ENCODE peak calls at places on chromosomes 6 and 20, in nine cellular contexts. H, Z, G, W, L, E, R, M and V are unnamed samples. For H3K4me1, the result is how much of the 10 kb centered on the place peaks cover.

GRCh38 chr6:44100088-44100550 is 27.1 kb downstream of the MRPL14 start:
- DNase-seq in E (peak), L (no peak), R (no peak), G (no peak), Z (no peak), H (peak), W (no peak), M (no peak), V (peak)

GRCh38 chr20:57249073-57249472 is 17.4 kb downstream of the BMP7 start:
- DNase-seq in L (no peak), E (no peak), W (no peak), Z (no peak), R (no peak), H (no peak), G (no peak), M (no peak), V (no peak)

GRCh38 chr6:26455357-26455970 is 2.3 kb upstream of the BTN2A1 start:
- DNase-seq in M (no peak), W (no peak), L (no peak), H (no peak), G (no peak), R (no peak), E (no peak), Z (no peak), V (no peak)

GRCh38 chr6:117992856-117993255 is 85.8 kb downstream of the SLC35F1 start:
- DNase-seq in H (no peak), E (no peak), R (no peak), W (no peak), M (no peak), Z (no peak), G (no peak), L (no peak), V (no peak)

GRCh38 chr6:168027521-168027920 is 30.1 kb downstream of the KIF25 start:
- DNase-seq in W (no peak), G (no peak), L (no peak), Z (no peak), H (no peak), E (no peak), R (no peak), M (no peak), V (no peak)

GRCh38 chr20:4470375-4470774 is 251.3 kb upstream of the PRND start:
- DNase-seq in G (no peak), H (no peak), E (no peak), Z (no peak), L (no peak), R (no peak), M (no peak), W (no peak), V (no peak)

GRCh38 chr6:3900744-3901351 is 51.7 kb downstream of the FAM50B start:
- DNase-seq in W (no peak), E (no peak), H (no peak), Z (no peak), M (no peak), G (no peak), L (no peak), R (no peak), V (no peak)

GRCh38 chr6:43014434-43014909 is 423 bp downstream of the KLHDC3 start:
- DNase-seq in G (no peak), H (no peak), L (no peak), E (no peak), Z (no peak), R (no peak), M (no peak), W (no peak), V (no peak)

GRCh38 chr6:116444092-116444491 is 17.1 kb upstream of the CALHM6 start:
- DNase-seq in H (peak), W (no peak), R (no peak), G (no peak), E (no peak), Z (no peak), L (no peak), M (no peak), V (no peak)

GRCh38 chr6:143806282-143807102 is 36.6 kb upstream of the LTV1 start:
- DNase-seq in G (no peak), Z (peak), W (no peak), E (no peak), R (no peak), M (peak), H (no peak), L (no peak), V (no peak)

GRCh38 chr6:27642744-27643456 is 170.0 kb upstream of the ZNF184 start:
- DNase-seq in H (no peak), Z (no peak), W (no peak), E (no peak), R (no peak), G (no peak), M (no peak), L (no peak), V (no peak)

GRCh38 chr6:10413850-10414765 is 766 bp downstream of the TFAP2A start:
- DNase-seq in R (no peak), Z (no peak), M (no peak), E (no peak), G (no peak), H (no peak), W (no peak), L (no peak), V (no peak)

GRCh38 chr20:25259788-25260254 is 11.9 kb downstream of the PYGB start:
- DNase-seq in M (peak), R (no peak), E (no peak), W (no peak), L (peak), Z (no peak), H (no peak), G (no peak), V (peak)

GRCh38 chr20:2626853-2627541 is 25.4 kb upstream of the NOP56 start:
- DNase-seq in Z (no peak), E (no peak), M (no peak), W (no peak), L (no peak), H (no peak), G (no peak), R (no peak), V (no peak)

GRCh38 chr6:71375676-71376075 is 87.1 kb downstream of the OGFRL1 start:
- DNase-seq in W (no peak), L (no peak), G (no peak), E (no peak), R (no peak), H (no peak), M (no peak), Z (no peak), V (no peak)

GRCh38 chr6:41247288-41247865 is 19.2 kb downstream of the TREML4 start:
- DNase-seq in E (peak), W (no peak), R (no peak), H (no peak), G (no peak), L (no peak), Z (no peak), M (no peak), V (no peak)

GRCh38 chr6:83558975-83559374 is 46.6 kb downstream of the PRSS35 start:
- DNase-seq in H (no peak), L (no peak), W (no peak), Z (no peak), G (no peak), E (no peak), M (no peak), R (no peak), V (no peak)

GRCh38 chr20:56094228-56094627 is 88.9 kb upstream of the CBLN4 start:
- DNase-seq in Z (no peak), R (no peak), W (no peak), H (no peak), G (no peak), M (no peak), E (no peak), L (no peak), V (no peak)

GRCh38 chr20:528923-529594 is 14.5 kb downstream of the CSNK2A1 start:
- DNase-seq in R (no peak), W (no peak), M (no peak), H (no peak), E (no peak), G (no peak), Z (no peak), L (no peak), V (no peak)

GRCh38 chr6:906920-907319 is 214.0 kb upstream of the EXOC2 start:
- DNase-seq in M (no peak), Z (no peak), H (no peak), W (peak), G (no peak), R (no peak), E (no peak), L (no peak), V (no peak)

GRCh38 chr6:26222587-26222986 is 135.4 kb downstream of the HFE start:
- DNase-seq in M (no peak), E (peak), H (peak), L (no peak), W (no peak), G (no peak), R (no peak), Z (no peak), V (no peak)

GRCh38 chr6:163897030-163897429 is 482.5 kb downstream of the QKI start:
- DNase-seq in Z (no peak), L (no peak), R (no peak), E (no peak), W (no peak), M (peak), H (no peak), G (no peak), V (no peak)

GRCh38 chr6:162198072-162198471 is 529.5 kb downstream of the PRKN start:
- DNase-seq in W (no peak), M (no peak), H (no peak), G (no peak), E (no peak), R (no peak), L (no peak), Z (no peak), V (no peak)

GRCh38 chr20:51914758-51915157 is 112.4 kb upstream of the SALL4 start:
- DNase-seq in E (no peak), M (peak), R (no peak), H (no peak), G (no peak), Z (no peak), L (no peak), W (no peak), V (no peak)

GRCh38 chr6:132202569-132202968 is 198.7 kb downstream of the MOXD1 start:
- DNase-seq in R (no peak), M (no peak), Z (no peak), H (no peak), L (no peak), W (no peak), G (no peak), E (no peak), V (no peak)

GRCh38 chr20:9241721-9242427 is 173.0 kb downstream of the PLCB4 start:
- DNase-seq in M (no peak), W (no peak), R (no peak), L (no peak), G (no peak), E (no peak), H (no peak), Z (peak), V (no peak)

GRCh38 chr6:154414021-154414813 is 57.6 kb upstream of the IPCEF1 start:
- DNase-seq in E (no peak), H (no peak), R (no peak), M (no peak), Z (no peak), G (no peak), W (no peak), L (no peak), V (no peak)

GRCh38 chr6:114718716-114719270 is 376.0 kb upstream of the HS3ST5 start:
- DNase-seq in Z (no peak), E (no peak), W (no peak), G (no peak), H (no peak), M (no peak), R (no peak), L (no peak), V (no peak)

GRCh38 chr6:54060286-54060685 is 51.0 kb upstream of the MLIP start:
- DNase-seq in W (no peak), M (no peak), E (no peak), R (no peak), L (no peak), H (no peak), Z (no peak), G (no peak), V (no peak)

GRCh38 chr6:158043586-158044524 is 62.2 kb downstream of the SYNJ2 start:
- DNase-seq in L (no peak), G (no peak), W (no peak), Z (peak), E (no peak), R (no peak), M (peak), H (no peak), V (no peak)

GRCh38 chr6:160733045-160733646 is 31.1 kb downstream of the PLG start:
- DNase-seq in L (no peak), W (peak), M (peak), Z (peak), R (no peak), E (peak), G (no peak), H (peak), V (peak)

GRCh38 chr6:39209908-39210307 is 19.4 kb downstream of the KCNK5 start:
- DNase-seq in H (no peak), M (no peak), R (peak), L (no peak), E (no peak), G (no peak), W (no peak), Z (no peak), V (no peak)

GRCh38 chr6:144063246-144063743 is 32.1 kb downstream of the SF3B5 start:
- DNase-seq in L (no peak), G (no peak), Z (no peak), E (no peak), R (no peak), M (no peak), H (peak), W (no peak), V (no peak)

GRCh38 chr6:139706949-139707348 is 332.5 kb upstream of the CITED2 start:
- DNase-seq in Z (no peak), W (no peak), H (no peak), M (no peak), R (no peak), E (no peak), G (no peak), L (no peak), V (no peak)

GRCh38 chr6:50330347-50330746 is 280.6 kb upstream of the DEFB112 start:
- DNase-seq in Z (no peak), E (no peak), R (no peak), W (no peak), L (no peak), H (no peak), M (no peak), G (no peak), V (no peak)

GRCh38 chr20:21102691-21103311 is 3.4 kb downstream of the LINC00237 start:
- DNase-seq in Z (peak), G (no peak), W (no peak), H (peak), L (peak), M (no peak), R (peak), E (no peak), V (peak)
- H3K4me3 ChIP-seq in Z (peak), G (peak), W (peak), H (peak), L (peak), M (no peak), R (peak), E (no peak), V (peak)

GRCh38 chr20:61436674-61437279 is 184.7 kb downstream of the CDH4 start:
- DNase-seq in W (peak), R (no peak), Z (no peak), G (no peak), E (no peak), M (no peak), L (no peak), H (no peak), V (no peak)

GRCh38 chr20:61439251-61439650 is 187.2 kb downstream of the CDH4 start:
- DNase-seq in E (no peak), H (no peak), Z (no peak), M (no peak), L (no peak), W (no peak), G (no peak), R (no peak), V (no peak)

GRCh38 chr20:61436268-61436667 is 184.2 kb downstream of the CDH4 start:
- DNase-seq in R (no peak), Z (no peak), H (no peak), G (no peak), M (no peak), W (no peak), E (no peak), L (no peak), V (no peak)

GRCh38 chr20:61437280-61438206 is 185.5 kb downstream of the CDH4 start:
- DNase-seq in Z (peak), R (no peak), L (no peak), H (no peak), G (no peak), W (peak), M (peak), E (no peak), V (no peak)

GRCh38 chr20:61438285-61438684 is 186.2 kb downstream of the CDH4 start:
- DNase-seq in W (no peak), Z (no peak), L (no peak), E (no peak), M (no peak), R (no peak), G (no peak), H (no peak), V (no peak)
- H3K4me1 ChIP-seq in W (half or more), Z (under half), L (under half), E (under half), M (under half), R (under half), G (under half), H (under half), V (under half)

GRCh38 chr20:10635476-10636208 is 38.2 kb downstream of the JAG1 start:
- DNase-seq in W (no peak), M (no peak), H (no peak), R (no peak), Z (no peak), L (no peak), E (no peak), G (no peak), V (no peak)

GRCh38 chr20:10639051-10639761 is 34.6 kb downstream of the JAG1 start:
- DNase-seq in E (no peak), G (no peak), R (no peak), L (no peak), Z (no peak), W (no peak), H (no peak), M (no peak), V (no peak)

GRCh38 chr20:10636326-10636818 is 37.4 kb downstream of the JAG1 start:
- DNase-seq in M (no peak), Z (no peak), L (no peak), W (no peak), H (no peak), E (no peak), R (no peak), G (no peak), V (no peak)

GRCh38 chr20:10637563-10637962 is 36.2 kb downstream of the JAG1 start:
- DNase-seq in W (peak), E (no peak), M (no peak), L (no peak), H (no peak), R (no peak), Z (no peak), G (no peak), V (no peak)

GRCh38 chr20:10637062-10637559 is 36.7 kb downstream of the JAG1 start:
- DNase-seq in H (no peak), G (peak), Z (peak), W (no peak), E (no peak), L (no peak), M (no peak), R (no peak), V (no peak)
- H3K27ac ChIP-seq in H (no peak), G (peak), Z (peak), W (peak), E (no peak), L (no peak), M (no peak), R (peak), V (no peak)

GRCh38 chr6:131061041-131061770 is 1.8 kb downstream of the EPB41L2 start:
- DNase-seq in E (no peak), M (no peak), Z (no peak), L (no peak), G (no peak), H (peak), W (peak), R (no peak), V (no peak)
- H3K4me3 ChIP-seq in E (peak), M (no peak), Z (peak), L (no peak), G (peak), H (peak), W (no peak), R (peak), V (peak)